ENCODE peak calls at places on chromosomes 6 and 20, in four cellular contexts. Y is A549, O is posterior vena cava, P is Caki2. I is an unnamed sample.

GRCh38 chr6:129279343-129280104 is 396.6 kb downstream of the LAMA2 start:
- DNase-seq in P (peak), Y (no peak), O (no peak), I (no peak)

GRCh38 chr6:45896783-45897441 is 118.7 kb downstream of the CLIC5 start:
- DNase-seq in Y (no peak), O (no peak), P (no peak), I (no peak)

GRCh38 chr6:41374618-41375590 is 39.5 kb downstream of the NCR2 start:
- DNase-seq in O (no peak), P (no peak), Y (no peak), I (no peak)

GRCh38 chr6:155485756-155486155 is 30.1 kb upstream of the NOX3 start:
- DNase-seq in O (no peak), Y (no peak), P (no peak), I (no peak)

GRCh38 chr20:5033566-5033965 is 32.3 kb upstream of the SLC23A2 start:
- DNase-seq in O (no peak), P (no peak), Y (no peak), I (no peak)

GRCh38 chr20:54510546-54511129 is 35.2 kb downstream of the DOK5 start:
- DNase-seq in P (no peak), Y (no peak), O (peak), I (no peak)

GRCh38 chr6:165861226-165861625 is 198.2 kb upstream of the PDE10A start:
- DNase-seq in Y (no peak), P (no peak), O (no peak), I (no peak)

GRCh38 chr20:62651285-62652021 is 9.2 kb downstream of the SLCO4A1 start:
- DNase-seq in Y (no peak), O (peak), P (no peak), I (peak)

GRCh38 chr6:170272341-170273065 is 18.4 kb downstream of the DLL1 start:
- DNase-seq in P (no peak), O (no peak), Y (no peak), I (no peak)

GRCh38 chr20:18276821-18277220 is 11.5 kb upstream of the ZNF133 start:
- DNase-seq in P (peak), O (no peak), Y (peak), I (peak)

GRCh38 chr6:129577691-129578090 is 132.3 kb downstream of the ARHGAP18 start:
- DNase-seq in Y (no peak), O (no peak), P (peak), I (no peak)

GRCh38 chr6:70724524-70724923 is 56.8 kb downstream of the SMAP1 start:
- DNase-seq in P (no peak), Y (no peak), O (no peak), I (no peak)

GRCh38 chr20:36571564-36572504 is 1.6 kb upstream of the TGIF2 start:
- DNase-seq in P (no peak), O (no peak), Y (no peak), I (no peak)

GRCh38 chr20:63635431-63636141 is 8.7 kb upstream of the GMEB2 start:
- DNase-seq in P (no peak), O (no peak), Y (no peak), I (peak)